ENCODE peak calls at places on chromosomes 7 and 10, in seven cellular contexts. X is IMR-90, G is H9, T is neuronal stem cell, O is mesendoderm, U is mesenchymal stem cell, Z is trophoblast cell. E is an unnamed sample.

GRCh38 chr10:110429301-110429700 is 68.4 kb upstream of the DUSP5 start:
- DNase-seq in G (no peak), X (peak), O (no peak), T (no peak), Z (no peak), U (no peak), E (no peak)

GRCh38 chr10:57864789-57865676 is 402.7 kb downstream of the IPMK start:
- DNase-seq in T (no peak), G (no peak), U (no peak), X (no peak), Z (peak), O (peak), E (no peak)

GRCh38 chr7:102953421-102953820 is 40.6 kb downstream of the LRRC17 start:
- DNase-seq in G (no peak), O (no peak), U (no peak), X (no peak), T (no peak), Z (no peak), E (no peak)

GRCh38 chr10:13056461-13057077 is 43.4 kb upstream of the OPTN start:
- DNase-seq in U (peak), O (peak), G (no peak), X (peak), T (no peak), Z (no peak), E (no peak)

GRCh38 chr7:132881317-132881716 is 200.6 kb downstream of the CHCHD3 start:
- DNase-seq in Z (no peak), T (no peak), O (no peak), U (no peak), X (no peak), G (no peak), E (no peak)

GRCh38 chr7:51279391-51280023 is 37.1 kb downstream of the COBL start:
- DNase-seq in T (no peak), Z (peak), U (no peak), X (no peak), G (no peak), O (no peak), E (no peak)

GRCh38 chr10:129715805-129716785 is 248.0 kb downstream of the EBF3 start:
- DNase-seq in G (no peak), X (no peak), O (no peak), Z (no peak), U (no peak), T (no peak), E (no peak)

GRCh38 chr7:29854257-29854938 is 48.1 kb downstream of the WIPF3 start:
- DNase-seq in Z (no peak), G (peak), O (peak), T (no peak), U (peak), X (no peak), E (peak)

GRCh38 chr10:132836832-132837540 is 51.0 kb upstream of the NKX6-2 start:
- DNase-seq in Z (no peak), T (peak), X (peak), U (no peak), G (peak), O (peak), E (peak)

GRCh38 chr10:113425596-113425995 is 127.3 kb upstream of the HABP2 start:
- DNase-seq in O (no peak), U (peak), G (no peak), Z (peak), T (no peak), X (no peak), E (no peak)

GRCh38 chr10:75035975-75036708 is 75.3 kb upstream of the SAMD8 start:
- DNase-seq in T (no peak), Z (no peak), G (no peak), U (peak), O (no peak), X (peak), E (no peak)

GRCh38 chr10:90571876-90572275 is 286.0 kb downstream of the HTR7 start:
- DNase-seq in U (peak), X (no peak), O (no peak), T (no peak), Z (no peak), G (no peak), E (no peak)

GRCh38 chr10:3100856-3101640 is 33.7 kb downstream of the PFKP start:
- DNase-seq in X (no peak), O (no peak), U (no peak), G (no peak), T (no peak), Z (no peak), E (no peak)

GRCh38 chr10:50540069-50540825 is 83.5 kb downstream of the SGMS1 start:
- DNase-seq in G (no peak), T (no peak), U (no peak), Z (no peak), X (peak), O (no peak), E (no peak)

DNA sequence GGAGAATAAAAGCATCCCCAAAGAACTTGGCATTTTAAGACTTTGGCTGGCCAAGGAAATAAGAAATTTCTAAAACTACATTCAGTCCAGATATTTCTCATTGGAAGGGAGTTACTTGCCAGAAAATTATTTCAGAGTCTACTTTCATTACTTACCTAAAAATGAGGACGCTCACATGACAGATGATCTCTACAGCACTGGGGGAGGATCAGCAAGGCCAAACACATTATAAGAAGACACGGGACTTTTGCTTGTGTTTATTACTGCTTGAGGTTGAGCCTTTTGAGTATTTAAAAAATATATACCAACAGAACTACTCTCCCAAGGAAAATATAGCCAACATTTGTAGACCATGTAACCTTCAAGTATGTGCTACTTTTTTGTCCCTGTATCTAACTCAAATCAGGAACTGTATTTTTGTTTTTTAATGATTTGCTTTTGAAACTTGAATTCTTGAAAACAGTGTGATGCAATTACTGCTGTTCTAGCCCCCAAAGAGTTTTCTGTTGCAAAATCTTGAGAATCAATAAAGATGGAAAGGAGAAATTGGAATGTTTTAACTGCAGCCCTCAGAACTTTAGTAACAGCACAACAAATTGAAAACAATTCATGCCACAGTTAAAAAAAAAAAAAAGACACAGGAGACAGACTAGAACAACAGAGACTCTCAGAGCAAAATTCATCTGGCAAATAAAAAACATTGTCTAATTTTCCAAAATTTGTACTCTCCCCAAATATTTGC is 128.1 kb downstream of the ZNF438 start:
- DNase-seq in Z (no peak), G (no peak), O (no peak), T (no peak), X (no peak), U (no peak), E (no peak)
- H2AK5ac ChIP-seq in Z (no peak), G (no peak), O (no peak), T (no peak), X (no peak), U (no peak), E (no peak)

GRCh38 chr7:47191316-47191715 is 390.6 kb downstream of the TNS3 start:
- DNase-seq in T (no peak), U (no peak), O (no peak), Z (no peak), G (no peak), X (no peak), E (no peak)

GRCh38 chr7:47194516-47194915 is 387.4 kb downstream of the TNS3 start:
- DNase-seq in T (no peak), O (no peak), X (no peak), U (no peak), Z (no peak), G (no peak), E (no peak)

GRCh38 chr7:47190462-47190861 is 391.4 kb downstream of the TNS3 start:
- DNase-seq in G (no peak), U (no peak), O (peak), Z (no peak), T (no peak), X (no peak), E (no peak)

GRCh38 chr7:47191876-47192291 is 390.0 kb downstream of the TNS3 start:
- DNase-seq in X (no peak), G (no peak), T (no peak), O (no peak), U (no peak), Z (no peak), E (no peak)

DNA sequence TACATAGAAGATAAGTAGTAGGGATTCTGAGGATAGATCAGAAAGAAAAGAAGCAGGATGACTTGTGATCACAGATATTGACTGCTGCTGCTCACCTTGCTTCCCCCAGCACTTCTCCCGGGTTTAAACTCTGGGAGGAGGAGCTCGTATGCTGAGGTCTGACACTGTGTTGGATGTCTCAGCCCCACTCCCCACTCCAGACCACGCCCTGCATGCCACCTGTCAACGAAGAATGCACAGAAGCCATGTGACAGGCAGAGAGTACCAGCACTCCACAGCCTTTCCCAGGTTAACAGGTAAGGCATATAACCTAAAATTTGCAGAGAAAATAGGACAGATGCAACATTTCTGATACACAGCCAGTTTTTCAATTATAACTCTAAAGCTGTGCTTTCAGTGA is 388.9 kb downstream of the TNS3 start:
- DNase-seq in O (no peak), Z (no peak), T (no peak), X (no peak), U (no peak), G (no peak), E (no peak)
- H2AK5ac ChIP-seq in O (no peak), Z (no peak), T (no peak), X (no peak), U (no peak), G (no peak), E (no peak)

GRCh38 chr10:896982-897381 is 34.5 kb downstream of the LARP4B start:
- DNase-seq in U (no peak), Z (no peak), T (no peak), O (no peak), G (no peak), X (no peak), E (no peak)

DNA sequence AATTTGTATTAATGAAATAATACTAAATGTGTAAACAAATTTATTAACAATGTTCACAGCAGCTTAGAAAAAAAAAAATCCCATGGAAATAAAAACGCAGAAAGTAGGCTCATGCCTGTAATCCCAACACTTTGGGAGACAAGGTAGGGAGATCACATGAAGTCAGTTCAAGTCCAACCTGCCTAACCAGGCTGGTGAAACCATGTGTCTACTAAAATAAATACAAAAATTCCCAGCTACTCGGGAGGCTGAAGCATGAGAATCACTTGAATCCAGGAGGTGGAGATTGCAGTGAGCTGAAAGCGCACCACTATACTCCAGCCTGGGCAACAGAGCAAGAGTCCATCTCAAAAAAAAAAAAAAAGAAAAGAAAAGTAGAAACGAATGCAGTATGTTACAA is 36.2 kb downstream of the LARP4B start:
- DNase-seq in Z (peak), U (no peak), O (no peak), T (no peak), G (no peak), X (no peak), E (no peak)
- H2AK5ac ChIP-seq in Z (no peak), U (no peak), O (no peak), T (no peak), G (no peak), X (no peak), E (no peak)

GRCh38 chr7:149409889-149410288 is 51.0 kb downstream of the ZNF777 start:
- DNase-seq in G (no peak), U (no peak), Z (no peak), O (no peak), T (no peak), X (no peak), E (no peak)
- H2AK5ac ChIP-seq in G (no peak), U (no peak), Z (no peak), O (no peak), T (no peak), X (no peak), E (no peak)

GRCh38 chr10:80313523-80313922 is 24.1 kb upstream of the MAT1A start:
- DNase-seq in U (no peak), O (no peak), T (no peak), G (no peak), Z (no peak), X (no peak), E (no peak)
- H2AK5ac ChIP-seq in U (no peak), O (no peak), T (no peak), G (no peak), Z (no peak), X (no peak), E (no peak)

GRCh38 chr10:119691726-119692125 is 34.1 kb upstream of the INPP5F start:
- DNase-seq in X (no peak), G (no peak), T (no peak), O (no peak), Z (no peak), U (no peak), E (no peak)
- H2AK5ac ChIP-seq in X (no peak), G (no peak), T (no peak), O (no peak), Z (peak), U (no peak), E (no peak)

E was measured in H1.